ENCODE peak calls at places on chromosomes 16 and 17, in ten cellular contexts. B, C, X, R, Y, J, S, F, L and Z are unnamed samples.

GRCh38 chr16:67773569-67774456 is 32.5 kb downstream of the RANBP10 start:
- DNase-seq in F (no peak), J (no peak), X (no peak), B (no peak), L (no peak), C (no peak), Y (peak; percentile 76), R (no peak), S (no peak), Z (no peak)

GRCh38 chr17:42908872-42909700 is 8.5 kb downstream of the G6PC1 start:
- DNase-seq in R (no peak), S (no peak), C (no peak), L (no peak), Y (no peak), X (no peak), B (no peak), F (no peak), J (no peak), Z (no peak)

GRCh38 chr17:82103588-82104451 is 5.8 kb upstream of the FASN start:
- DNase-seq in X (peak; percentile 60), L (no peak), Y (peak; percentile 38), C (peak; percentile 62), R (no peak), J (peak; percentile 77), F (no peak), S (no peak), B (no peak), Z (no peak)

GRCh38 chr16:10984509-10984908 is 40.1 kb downstream of the CLEC16A start:
- DNase-seq in F (no peak), L (no peak), X (no peak), S (no peak), B (no peak), C (no peak), J (no peak), R (no peak), Y (peak; percentile 59), Z (no peak)

GRCh38 chr17:9802294-9802693 is 10.9 kb upstream of the DHRS7C start:
- DNase-seq in X (no peak), F (no peak), J (no peak), Y (peak; percentile 13), S (peak; percentile 21), L (no peak), R (no peak), C (peak; percentile 12), B (peak; percentile 70), Z (no peak)

GRCh38 chr17:7884581-7885356 is 3.8 kb upstream of the CHD3 start:
- DNase-seq in S (no peak), J (no peak), Y (peak; percentile 21), C (no peak), R (no peak), X (peak; percentile 67), L (peak; percentile 18), B (no peak), F (no peak), Z (no peak)

GRCh38 chr16:1181715-1182671 is 29.1 kb downstream of the CACNA1H start:
- DNase-seq in C (no peak), S (peak; percentile 19), L (peak; percentile 89), Y (peak; percentile 92), B (peak; percentile 57), F (no peak), R (no peak), X (peak; percentile 89), J (peak; percentile 80), Z (peak; percentile 74)

GRCh38 chr17:39064374-39064773 is 87.1 kb downstream of the PLXDC1 start:
- DNase-seq in S (peak; percentile 44), F (no peak), Y (peak; percentile 39), C (no peak), R (no peak), L (no peak), J (peak; percentile 14), X (no peak), B (no peak), Z (peak; percentile 54)

GRCh38 chr17:65627108-65627507 is 65.7 kb upstream of the AXIN2 start:
- DNase-seq in C (no peak), X (no peak), R (no peak), S (no peak), L (no peak), Y (no peak), F (no peak), B (no peak), J (no peak), Z (no peak)

GRCh38 chr16:89720520-89720858 is 209 bp downstream of the VPS9D1 start:
- DNase-seq in B (no peak), X (peak; percentile 80), R (no peak), Y (no peak), J (peak; percentile 67), L (peak; percentile 72), C (peak; percentile 69), S (no peak), F (no peak), Z (no peak)

GRCh38 chr16:3180445-3180878 is 7.5 kb upstream of the OR1F1 start:
- DNase-seq in L (no peak), R (no peak), Y (no peak), F (no peak), C (peak; percentile 72), X (no peak), B (no peak), J (no peak), S (no peak), Z (no peak)

GRCh38 chr16:30148101-30148500 is 25.1 kb upstream of the MAPK3 start:
- DNase-seq in J (no peak), Y (no peak), X (no peak), S (no peak), L (no peak), R (no peak), B (no peak), F (no peak), C (no peak), Z (no peak)

GRCh38 chr16:27446721-27447120 is 44.7 kb downstream of the IL21R start:
- DNase-seq in J (peak; percentile 23), F (no peak), C (no peak), Y (no peak), R (no peak), L (no peak), S (no peak), B (no peak), X (peak; percentile 60), Z (no peak)

GRCh38 chr17:38333635-38334295 is 10.0 kb downstream of the GPR179 start:
- DNase-seq in C (peak; percentile 96), X (no peak), Y (peak; percentile 29), F (peak; percentile 76), L (peak; percentile 54), R (no peak), S (no peak), B (peak; percentile 59), J (no peak), Z (no peak)

GRCh38 chr17:15651583-15652110 is 32.1 kb upstream of the FBXW10B start:
- DNase-seq in J (peak; percentile 87), F (no peak), Y (peak; percentile 97), X (peak; percentile 96), S (peak; percentile 96), L (peak; percentile 73), C (peak; percentile 42), R (peak; percentile 98), B (peak; percentile 96), Z (peak; percentile 97)

GRCh38 chr16:74748042-74748709 is 26.4 kb downstream of the FA2H start:
- DNase-seq in F (no peak), Y (no peak), B (no peak), R (no peak), L (no peak), J (no peak), C (no peak), S (no peak), X (no peak), Z (no peak)

GRCh38 chr16:1670866-1671265 is 7.2 kb upstream of the JPT2 start:
- DNase-seq in F (no peak), B (no peak), R (no peak), Y (no peak), X (no peak), S (no peak), C (no peak), L (no peak), J (no peak), Z (no peak)

GRCh38 chr16:88923926-88924833 is 52.8 kb downstream of the CBFA2T3 start:
- DNase-seq in Y (no peak), R (no peak), J (peak; percentile 96), C (no peak), L (peak; percentile 9), X (no peak), S (no peak), F (no peak), B (no peak), Z (no peak)

GRCh38 chr17:77644981-77645380 is 313.5 kb upstream of the TNRC6C start:
- DNase-seq in X (no peak), Y (no peak), B (no peak), C (peak; percentile 38), L (no peak), S (no peak), R (no peak), J (no peak), F (no peak), Z (no peak)

GRCh38 chr17:1367351-1367745 is 32.7 kb downstream of the YWHAE start:
- DNase-seq in B (no peak), F (no peak), J (no peak), S (no peak), R (no peak), Y (peak; percentile 20), C (no peak), X (no peak), L (no peak), Z (no peak)

GRCh38 chr16:5971924-5972323 is 874.3 kb upstream of the EEF2KMT start:
- DNase-seq in F (no peak), R (no peak), Y (no peak), B (no peak), C (no peak), X (no peak), J (no peak), L (no peak), S (no peak), Z (no peak)

GRCh38 chr16:89955001-89955685 is 6.6 kb downstream of the DEF8 start:
- DNase-seq in L (no peak), J (no peak), X (no peak), R (no peak), F (no peak), C (peak; percentile 42), S (no peak), B (no peak), Y (no peak), Z (no peak)

GRCh38 chr16:51888021-51888420 is 658.9 kb downstream of the TOX3 start:
- DNase-seq in B (no peak), S (peak; percentile 9), X (no peak), L (no peak), R (peak; percentile 18), C (no peak), F (no peak), Y (no peak), J (no peak), Z (no peak)

GRCh38 chr16:84898447-84898846 is 78.7 kb downstream of the CRISPLD2 start:
- DNase-seq in B (no peak), X (no peak), F (no peak), C (no peak), Y (no peak), L (no peak), S (no peak), J (no peak), R (no peak), Z (no peak)

GRCh38 chr16:68921654-68922053 is 78.3 kb downstream of the TANGO6 start:
- DNase-seq in X (no peak), Y (peak; percentile 46), B (peak; percentile 80), J (peak; percentile 37), R (no peak), L (no peak), S (no peak), C (no peak), F (no peak), Z (no peak)

GRCh38 chr17:21462259-21462658 is 86.1 kb downstream of the KCNJ12 start:
- DNase-seq in R (no peak), C (no peak), X (no peak), L (peak; percentile 20), Y (no peak), S (no peak), F (no peak), B (no peak), J (no peak), Z (no peak)

GRCh38 chr17:15194859-15195277 is 70.3 kb downstream of the PMP22 start:
- DNase-seq in C (no peak), Y (no peak), R (peak; percentile 82), J (no peak), X (no peak), B (no peak), F (no peak), L (peak; percentile 81), S (no peak), Z (no peak)

GRCh38 chr17:64156670-64157069 is 26.7 kb upstream of the ERN1 start:
- DNase-seq in J (no peak), B (no peak), L (no peak), X (no peak), F (no peak), S (no peak), C (no peak), Y (no peak), R (no peak), Z (no peak)